ENCODE peak calls at places on chromosome 13, in six cellular contexts. P, K, U, E, V and B are unnamed samples.

GRCh38 chr13:32838985-32839384 is 177.2 kb upstream of the KL start:
- DNase-seq in V (no peak), U (peak), K (no peak), E (no peak), P (no peak), B (no peak)

GRCh38 chr13:29976535-29976934 is 126.1 kb upstream of the UBL3 start:
- DNase-seq in E (no peak), U (no peak), K (no peak), V (no peak), P (no peak), B (no peak)

GRCh38 chr13:63449549-63449948 is 2033.9 kb upstream of the PCDH20 start:
- DNase-seq in P (no peak), U (no peak), E (no peak), V (no peak), K (no peak), B (no peak)

GRCh38 chr13:74062933-74063332 is 71.3 kb downstream of the KLF12 start:
- DNase-seq in V (no peak), P (no peak), E (peak), K (no peak), U (no peak), B (no peak)

GRCh38 chr13:111039735-111040134 is 75.4 kb upstream of the ARHGEF7 start:
- DNase-seq in P (no peak), V (no peak), U (no peak), K (no peak), E (no peak), B (no peak)

GRCh38 chr13:112783135-112783945 is 93.5 kb downstream of the ATP11A start:
- DNase-seq in K (no peak), V (no peak), E (no peak), U (no peak), P (no peak), B (no peak)

GRCh38 chr13:26956532-26957142 is 196.1 kb upstream of the GPR12 start:
- DNase-seq in E (no peak), V (no peak), K (no peak), P (no peak), U (no peak), B (no peak)

GRCh38 chr13:30743319-30744055 is 8.1 kb downstream of the ALOX5AP start:
- DNase-seq in U (peak), E (no peak), P (no peak), V (peak), K (no peak), B (no peak)

GRCh38 chr13:90545070-90545840 is 802.2 kb upstream of the MIR17HG start:
- DNase-seq in K (no peak), E (no peak), V (no peak), P (no peak), U (no peak), B (no peak)

GRCh38 chr13:96982672-96983071 is 11.6 kb downstream of the OXGR1 start:
- DNase-seq in E (no peak), P (no peak), K (no peak), U (no peak), V (no peak), B (no peak)

GRCh38 chr13:110560606-110561334 is 752 bp downstream of the RAB20 start:
- DNase-seq in U (no peak), K (no peak), V (no peak), P (no peak), E (no peak), B (no peak)

GRCh38 chr13:41668130-41668757 is 210.9 kb downstream of the RGCC start:
- DNase-seq in E (peak), U (peak), P (peak), V (peak), K (no peak), B (no peak)

GRCh38 chr13:21929400-21929799 is 258.5 kb downstream of the FGF9 start:
- DNase-seq in E (no peak), K (no peak), V (no peak), P (no peak), U (no peak), B (no peak)

GRCh38 chr13:109130093-109130835 is 500.9 kb downstream of the MYO16 start:
- DNase-seq in E (no peak), V (no peak), K (no peak), U (no peak), P (no peak), B (no peak)

GRCh38 chr13:94994506-94994905 is 282.2 kb upstream of the SOX21 start:
- DNase-seq in V (no peak), U (no peak), K (no peak), E (no peak), P (no peak), B (no peak)

GRCh38 chr13:113220877-113221276 is 11.5 kb downstream of the CUL4A start:
- DNase-seq in V (no peak), E (no peak), P (no peak), U (no peak), K (no peak), B (no peak)

GRCh38 chr13:113360446-113360845 is 3.5 kb downstream of the GRTP1 start:
- DNase-seq in U (no peak), E (no peak), K (no peak), V (no peak), P (no peak), B (no peak)

GRCh38 chr13:53068841-53069520 is 40.4 kb downstream of the OLFM4 start:
- DNase-seq in P (no peak), E (peak), V (no peak), K (no peak), U (no peak), B (no peak)

GRCh38 chr13:74290324-74290773 is 156.1 kb upstream of the KLF12 start:
- DNase-seq in P (no peak), V (peak), K (no peak), U (peak), E (peak), B (no peak)

GRCh38 chr13:97238883-97239282 is 16.8 kb downstream of the MBNL2 start:
- DNase-seq in U (no peak), P (no peak), E (no peak), V (no peak), K (no peak), B (no peak)

GRCh38 chr13:57739089-57739488 is 107.5 kb downstream of the PCDH17 start:
- DNase-seq in U (no peak), E (no peak), K (no peak), P (no peak), V (no peak), B (no peak)

GRCh38 chr13:43269037-43269476 is 245.7 kb downstream of the DNAJC15 start:
- DNase-seq in P (peak), U (no peak), K (no peak), V (peak), E (no peak), B (no peak)

GRCh38 chr13:36090592-36090991 is 40.6 kb downstream of the DCLK1 start:
- DNase-seq in V (no peak), U (no peak), P (no peak), K (no peak), E (no peak), B (no peak)

GRCh38 chr13:93708323-93709075 is 481.9 kb downstream of the GPC6 start:
- DNase-seq in P (no peak), U (no peak), E (no peak), K (no peak), V (no peak), B (no peak)

GRCh38 chr13:40170982-40171381 is 495.5 kb downstream of the FOXO1 start:
- DNase-seq in K (no peak), P (no peak), E (no peak), U (no peak), V (no peak), B (no peak)

GRCh38 chr13:113734826-113735125 is 24.2 kb upstream of the TMEM255B start:
- DNase-seq in U (no peak), K (no peak), P (no peak), E (no peak), V (no peak), B (no peak)

GRCh38 chr13:27037571-27037970 is 134.0 kb downstream of the USP12 start:
- DNase-seq in E (no peak), K (no peak), U (no peak), V (no peak), P (no peak), B (no peak)